ENCODE peak calls at places on chromosomes 5 and 9, in six cellular contexts. One of them, this sample, is unnamed.

GRCh38 chr9:112489039-112489546 is 2.5 kb downstream of the KIAA1958 start:
- DNase-seq in GM20000: no peak
- DNase-seq in activated T-helper 9 cell treated with anti-CD3 and anti-CD28 coated beads, Interleukin-2, amount 50 U/mL, for 16 hours: no peak
- DNase-seq in NCI-H2029: no peak
- DNase-seq in SW480: peak; percentile 7
- DNase-seq in NCI-H1092: no peak
- DNase-seq in this sample: no peak

GRCh38 chr5:61333351-61334223 is 1.5 kb downstream of the ZSWIM6 start:
- DNase-seq in activated T-helper 9 cell treated with anti-CD3 and anti-CD28 coated beads, Interleukin-2, amount 50 U/mL, for 16 hours: peak; percentile 9
- DNase-seq in NCI-H1092: no peak
- DNase-seq in SW480: peak; percentile 27
- DNase-seq in NCI-H2029: no peak
- DNase-seq in GM20000: peak; percentile 63
- DNase-seq in this sample: peak; percentile 39

GRCh38 chr5:12250454-12250853 is 346.2 kb upstream of the CTNND2 start:
- DNase-seq in NCI-H1092: no peak
- DNase-seq in NCI-H2029: no peak
- DNase-seq in GM20000: no peak
- DNase-seq in SW480: no peak
- DNase-seq in activated T-helper 9 cell treated with anti-CD3 and anti-CD28 coated beads, Interleukin-2, amount 50 U/mL, for 16 hours: no peak
- DNase-seq in this sample: no peak

GRCh38 chr9:69758001-69758730 is 1.6 kb downstream of the PTAR1 start:
- DNase-seq in SW480: peak; percentile 72
- DNase-seq in NCI-H1092: peak; percentile 8
- DNase-seq in GM20000: no peak
- DNase-seq in NCI-H2029: peak; percentile 20
- DNase-seq in activated T-helper 9 cell treated with anti-CD3 and anti-CD28 coated beads, Interleukin-2, amount 50 U/mL, for 16 hours: no peak
- DNase-seq in this sample: no peak

GRCh38 chr5:33936004-33936380 is 194 bp upstream of the RXFP3 start:
- DNase-seq in GM20000: peak; percentile 79
- DNase-seq in SW480: no peak
- DNase-seq in NCI-H1092: peak; percentile 63
- DNase-seq in NCI-H2029: peak; percentile 25
- DNase-seq in activated T-helper 9 cell treated with anti-CD3 and anti-CD28 coated beads, Interleukin-2, amount 50 U/mL, for 16 hours: no peak
- DNase-seq in this sample: peak; percentile 21

GRCh38 chr9:16125637-16126036 is 572.8 kb downstream of the CCDC171 start:
- DNase-seq in NCI-H1092: no peak
- DNase-seq in GM20000: no peak
- DNase-seq in NCI-H2029: no peak
- DNase-seq in activated T-helper 9 cell treated with anti-CD3 and anti-CD28 coated beads, Interleukin-2, amount 50 U/mL, for 16 hours: no peak
- DNase-seq in SW480: no peak
- DNase-seq in this sample: no peak

GRCh38 chr9:136328622-136329041 is 1.3 kb downstream of the GPSM1 start:
- DNase-seq in NCI-H1092: no peak
- DNase-seq in SW480: no peak
- DNase-seq in GM20000: peak; percentile 61
- DNase-seq in NCI-H2029: no peak
- DNase-seq in activated T-helper 9 cell treated with anti-CD3 and anti-CD28 coated beads, Interleukin-2, amount 50 U/mL, for 16 hours: no peak
- DNase-seq in this sample: no peak

GRCh38 chr5:107487056-107487461 is 183.7 kb downstream of the EFNA5 start:
- DNase-seq in NCI-H1092: no peak
- DNase-seq in activated T-helper 9 cell treated with anti-CD3 and anti-CD28 coated beads, Interleukin-2, amount 50 U/mL, for 16 hours: no peak
- DNase-seq in GM20000: no peak
- DNase-seq in SW480: no peak
- DNase-seq in NCI-H2029: no peak
- DNase-seq in this sample: no peak

GRCh38 chr5:36202521-36202961 is 39.2 kb downstream of the NADK2 start:
- DNase-seq in NCI-H2029: no peak
- DNase-seq in activated T-helper 9 cell treated with anti-CD3 and anti-CD28 coated beads, Interleukin-2, amount 50 U/mL, for 16 hours: no peak
- DNase-seq in GM20000: no peak
- DNase-seq in NCI-H1092: no peak
- DNase-seq in SW480: no peak
- DNase-seq in this sample: no peak

GRCh38 chr5:22835630-22836029 is 17.5 kb downstream of the CDH12 start:
- DNase-seq in activated T-helper 9 cell treated with anti-CD3 and anti-CD28 coated beads, Interleukin-2, amount 50 U/mL, for 16 hours: no peak
- DNase-seq in SW480: no peak
- DNase-seq in NCI-H2029: no peak
- DNase-seq in GM20000: no peak
- DNase-seq in NCI-H1092: peak; percentile 81
- DNase-seq in this sample: no peak

GRCh38 chr5:181204561-181205401 is at the start of gene TRIM7:
- DNase-seq in activated T-helper 9 cell treated with anti-CD3 and anti-CD28 coated beads, Interleukin-2, amount 50 U/mL, for 16 hours: no peak
- DNase-seq in NCI-H2029: no peak
- DNase-seq in GM20000: peak; percentile 67
- DNase-seq in NCI-H1092: no peak
- DNase-seq in SW480: peak; percentile 75
- DNase-seq in this sample: no peak

GRCh38 chr5:136192015-136192525 is 892 bp downstream of the SMIM32 start:
- DNase-seq in NCI-H1092: no peak
- DNase-seq in SW480: peak; percentile 47
- DNase-seq in GM20000: no peak
- DNase-seq in activated T-helper 9 cell treated with anti-CD3 and anti-CD28 coated beads, Interleukin-2, amount 50 U/mL, for 16 hours: no peak
- DNase-seq in NCI-H2029: no peak
- DNase-seq in this sample: no peak

GRCh38 chr5:122607818-122608217 is 167.1 kb upstream of the SNX2 start:
- DNase-seq in NCI-H2029: no peak
- DNase-seq in activated T-helper 9 cell treated with anti-CD3 and anti-CD28 coated beads, Interleukin-2, amount 50 U/mL, for 16 hours: no peak
- DNase-seq in GM20000: no peak
- DNase-seq in NCI-H1092: no peak
- DNase-seq in SW480: no peak
- DNase-seq in this sample: no peak

GRCh38 chr5:56616454-56617160 is 198.7 kb upstream of the MAP3K1 start:
- DNase-seq in GM20000: no peak
- DNase-seq in activated T-helper 9 cell treated with anti-CD3 and anti-CD28 coated beads, Interleukin-2, amount 50 U/mL, for 16 hours: no peak
- DNase-seq in SW480: peak; percentile 29
- DNase-seq in NCI-H2029: peak; percentile 74
- DNase-seq in NCI-H1092: no peak
- DNase-seq in this sample: no peak

GRCh38 chr9:116207371-116208111 is 54.0 kb downstream of the PAPPA start:
- DNase-seq in NCI-H1092: no peak
- DNase-seq in GM20000: no peak
- DNase-seq in NCI-H2029: no peak
- DNase-seq in activated T-helper 9 cell treated with anti-CD3 and anti-CD28 coated beads, Interleukin-2, amount 50 U/mL, for 16 hours: no peak
- DNase-seq in SW480: no peak
- DNase-seq in this sample: no peak

GRCh38 chr5:139014726-139015125 is 139.6 kb upstream of the LRRTM2 start:
- DNase-seq in activated T-helper 9 cell treated with anti-CD3 and anti-CD28 coated beads, Interleukin-2, amount 50 U/mL, for 16 hours: no peak
- DNase-seq in NCI-H1092: no peak
- DNase-seq in SW480: no peak
- DNase-seq in GM20000: no peak
- DNase-seq in NCI-H2029: no peak
- DNase-seq in this sample: no peak

GRCh38 chr5:135484563-135485157 is 32.5 kb upstream of the TIFAB start:
- DNase-seq in NCI-H1092: peak; percentile 91
- DNase-seq in NCI-H2029: peak; percentile 97
- DNase-seq in GM20000: no peak
- DNase-seq in activated T-helper 9 cell treated with anti-CD3 and anti-CD28 coated beads, Interleukin-2, amount 50 U/mL, for 16 hours: no peak
- DNase-seq in SW480: no peak
- DNase-seq in this sample: no peak

GRCh38 chr9:98766548-98766947 is 29.8 kb downstream of the ANKS6 start:
- DNase-seq in activated T-helper 9 cell treated with anti-CD3 and anti-CD28 coated beads, Interleukin-2, amount 50 U/mL, for 16 hours: no peak
- DNase-seq in GM20000: no peak
- DNase-seq in NCI-H1092: no peak
- DNase-seq in SW480: no peak
- DNase-seq in NCI-H2029: no peak
- DNase-seq in this sample: no peak

GRCh38 chr5:161546463-161547301 is at the start of gene GABRB2:
- DNase-seq in SW480: peak; percentile 78
- DNase-seq in activated T-helper 9 cell treated with anti-CD3 and anti-CD28 coated beads, Interleukin-2, amount 50 U/mL, for 16 hours: no peak
- DNase-seq in GM20000: peak; percentile 77
- DNase-seq in NCI-H1092: no peak
- DNase-seq in NCI-H2029: no peak
- DNase-seq in this sample: peak; percentile 83

GRCh38 chr5:105197531-105197930 is 1634.9 kb upstream of the NUDT12 start:
- DNase-seq in activated T-helper 9 cell treated with anti-CD3 and anti-CD28 coated beads, Interleukin-2, amount 50 U/mL, for 16 hours: no peak
- DNase-seq in SW480: no peak
- DNase-seq in NCI-H1092: no peak
- DNase-seq in NCI-H2029: no peak
- DNase-seq in GM20000: no peak
- DNase-seq in this sample: no peak

GRCh38 chr5:58406394-58406793 is 53.5 kb downstream of the PLK2 start:
- DNase-seq in NCI-H1092: no peak
- DNase-seq in GM20000: no peak
- DNase-seq in SW480: no peak
- DNase-seq in NCI-H2029: no peak
- DNase-seq in activated T-helper 9 cell treated with anti-CD3 and anti-CD28 coated beads, Interleukin-2, amount 50 U/mL, for 16 hours: no peak
- DNase-seq in this sample: no peak

GRCh38 chr9:4620881-4621555 is 41.1 kb upstream of the PLPP6 start:
- DNase-seq in SW480: no peak
- DNase-seq in activated T-helper 9 cell treated with anti-CD3 and anti-CD28 coated beads, Interleukin-2, amount 50 U/mL, for 16 hours: no peak
- DNase-seq in GM20000: no peak
- DNase-seq in NCI-H2029: no peak
- DNase-seq in NCI-H1092: no peak
- DNase-seq in this sample: no peak

GRCh38 chr5:157543825-157544622 is 31.6 kb downstream of the ADAM19 start:
- DNase-seq in GM20000: no peak
- DNase-seq in NCI-H1092: no peak
- DNase-seq in NCI-H2029: no peak
- DNase-seq in SW480: no peak
- DNase-seq in activated T-helper 9 cell treated with anti-CD3 and anti-CD28 coated beads, Interleukin-2, amount 50 U/mL, for 16 hours: no peak
- DNase-seq in this sample: no peak

GRCh38 chr9:129981180-129981907 is 61.6 kb downstream of the FNBP1 start:
- DNase-seq in NCI-H1092: no peak
- DNase-seq in GM20000: no peak
- DNase-seq in NCI-H2029: no peak
- DNase-seq in SW480: peak; percentile 36
- DNase-seq in activated T-helper 9 cell treated with anti-CD3 and anti-CD28 coated beads, Interleukin-2, amount 50 U/mL, for 16 hours: no peak
- DNase-seq in this sample: no peak

GRCh38 chr5:116063950-116064349 is 20.9 kb upstream of the COMMD10 start:
- DNase-seq in GM20000: no peak
- DNase-seq in NCI-H2029: no peak
- DNase-seq in NCI-H1092: no peak
- DNase-seq in activated T-helper 9 cell treated with anti-CD3 and anti-CD28 coated beads, Interleukin-2, amount 50 U/mL, for 16 hours: no peak
- DNase-seq in SW480: peak; percentile 35
- DNase-seq in this sample: no peak

GRCh38 chr9:131728961-131729360 is 10.9 kb downstream of the RAPGEF1 start:
- DNase-seq in GM20000: no peak
- DNase-seq in NCI-H1092: no peak
- DNase-seq in NCI-H2029: no peak
- DNase-seq in activated T-helper 9 cell treated with anti-CD3 and anti-CD28 coated beads, Interleukin-2, amount 50 U/mL, for 16 hours: peak; percentile 55
- DNase-seq in SW480: no peak
- DNase-seq in this sample: peak; percentile 71

GRCh38 chr9:112884086-112884485 is 6.6 kb downstream of the SLC46A2 start:
- DNase-seq in GM20000: no peak
- DNase-seq in SW480: no peak
- DNase-seq in activated T-helper 9 cell treated with anti-CD3 and anti-CD28 coated beads, Interleukin-2, amount 50 U/mL, for 16 hours: no peak
- DNase-seq in NCI-H1092: no peak
- DNase-seq in NCI-H2029: no peak
- DNase-seq in this sample: no peak

GRCh38 chr9:125126019-125126746 is 17.1 kb downstream of the SCAI start:
- DNase-seq in NCI-H2029: peak; percentile 21
- DNase-seq in activated T-helper 9 cell treated with anti-CD3 and anti-CD28 coated beads, Interleukin-2, amount 50 U/mL, for 16 hours: peak; percentile 42
- DNase-seq in NCI-H1092: no peak
- DNase-seq in SW480: peak; percentile 72
- DNase-seq in GM20000: peak; percentile 70
- DNase-seq in this sample: peak; percentile 82

GRCh38 chr9:126675147-126675467 is 61.4 kb downstream of the LMX1B start:
- DNase-seq in SW480: no peak
- DNase-seq in GM20000: no peak
- DNase-seq in NCI-H2029: no peak
- DNase-seq in activated T-helper 9 cell treated with anti-CD3 and anti-CD28 coated beads, Interleukin-2, amount 50 U/mL, for 16 hours: no peak
- DNase-seq in NCI-H1092: no peak
- DNase-seq in this sample: no peak

GRCh38 chr9:110545705-110546104 is 33.8 kb downstream of the SVEP1 start:
- DNase-seq in activated T-helper 9 cell treated with anti-CD3 and anti-CD28 coated beads, Interleukin-2, amount 50 U/mL, for 16 hours: no peak
- DNase-seq in SW480: no peak
- DNase-seq in NCI-H1092: no peak
- DNase-seq in GM20000: no peak
- DNase-seq in NCI-H2029: no peak
- DNase-seq in this sample: no peak

GRCh38 chr9:134224130-134224826 is 59.9 kb upstream of the RNU6ATAC start:
- DNase-seq in SW480: no peak
- DNase-seq in NCI-H2029: no peak
- DNase-seq in activated T-helper 9 cell treated with anti-CD3 and anti-CD28 coated beads, Interleukin-2, amount 50 U/mL, for 16 hours: no peak
- DNase-seq in GM20000: no peak
- DNase-seq in NCI-H1092: no peak
- DNase-seq in this sample: no peak

GRCh38 chr9:96553070-96553469 is 66.6 kb downstream of the CDC14B start:
- DNase-seq in SW480: no peak
- DNase-seq in NCI-H1092: no peak
- DNase-seq in GM20000: no peak
- DNase-seq in NCI-H2029: no peak
- DNase-seq in activated T-helper 9 cell treated with anti-CD3 and anti-CD28 coated beads, Interleukin-2, amount 50 U/mL, for 16 hours: no peak
- DNase-seq in this sample: no peak

This sample was measured in MM.1S.